ENCODE peak calls at places on chromosomes 13 and 19, in nine cellular contexts. C is stimulated activated CD4-positive, alpha-beta T cell treated with anti-CD3 and anti-CD28 coated beads, Interleukin-4, amount 100 ng/mL, for 24 hours; G is brain pericyte; U is NCI-H1436; Z is mesothelial cell of epicardium; M is HepG2; O is cardiac fibroblast; N is GM06990; L is heart right ventricle. R is an unnamed sample.

GRCh38 chr13:44174769-44175425 is 198.7 kb upstream of the SERP2 start:
- DNase-seq in C (no peak), G (no peak), U (no peak), Z (no peak), M (no peak), O (peak), N (no peak), L (no peak), R (peak)

GRCh38 chr13:32905864-32906180 is 110.4 kb upstream of the KL start:
- DNase-seq in C (no peak), G (no peak), U (no peak), Z (no peak), M (no peak), O (peak), N (no peak), L (no peak), R (no peak)

GRCh38 chr13:58097831-58098230 is 466.3 kb downstream of the PCDH17 start:
- DNase-seq in C (no peak), G (no peak), U (no peak), Z (no peak), M (no peak), O (no peak), N (no peak), L (no peak), R (no peak)

GRCh38 chr13:100537486-100537885 is 51.1 kb downstream of the GGACT start:
- DNase-seq in C (no peak), G (no peak), U (no peak), Z (no peak), M (no peak), O (no peak), N (no peak), L (no peak), R (no peak)

GRCh38 chr19:10288662-10289166 is 1.0 kb upstream of the ICAM5 start:
- DNase-seq in C (peak), G (no peak), U (no peak), Z (no peak), M (peak), O (no peak), N (peak), L (no peak), R (peak)

GRCh38 chr13:50299546-50300249 is 284.5 kb downstream of the KCNRG start:
- DNase-seq in C (no peak), G (no peak), U (no peak), Z (no peak), M (no peak), O (no peak), N (no peak), L (no peak), R (no peak)

GRCh38 chr13:66992183-66992582 is 238.0 kb downstream of the PCDH9 start:
- DNase-seq in C (no peak), G (peak), U (no peak), Z (no peak), M (no peak), O (peak), N (no peak), L (no peak), R (no peak)

GRCh38 chr13:21616205-21616604 is 12.2 kb upstream of the MICU2 start:
- DNase-seq in C (no peak), G (no peak), U (no peak), Z (no peak), M (no peak), O (no peak), N (no peak), L (no peak), R (no peak)

GRCh38 chr19:47742636-47743035 is 2.7 kb upstream of the NOP53 start:
- DNase-seq in C (no peak), G (no peak), U (no peak), Z (no peak), M (no peak), O (peak), N (no peak), L (no peak), R (no peak)

GRCh38 chr13:34864650-34865049 is 77.4 kb upstream of the NBEA start:
- DNase-seq in C (no peak), G (no peak), U (no peak), Z (no peak), M (no peak), O (no peak), N (no peak), L (no peak), R (no peak)

R was measured in erythroblast.